ENCODE peak calls at places on chromosomes 2 and 18, in nine cellular contexts. One of them, this sample, is unnamed.

GRCh38 chr2:191302459-191303155 is 57.4 kb downstream of the MYO1B start:
- DNase-seq in activated naive CD4-positive, alpha-beta T cell treated with anti-CD3 and anti-CD28 coated beads, Interleukin-2, amount 10 ng/mL, durations not matched to agents 7 days and 5 days: peak; percentile 36
- DNase-seq in SK-N-SH: peak; percentile 11
- DNase-seq in cerebellar cortex: peak; percentile 3
- DNase-seq in smooth muscle cell of the brain vasculature: no peak
- DNase-seq in GM03348: no peak
- DNase-seq in AG09319: no peak
- DNase-seq in substantia nigra: no peak
- DNase-seq in endothelial cell: no peak
- DNase-seq in this sample: peak; percentile 26

GRCh38 chr2:159146930-159147666 is 139.4 kb downstream of the WDSUB1 start:
- DNase-seq in cerebellar cortex: peak; percentile 39
- DNase-seq in smooth muscle cell of the brain vasculature: no peak
- DNase-seq in GM03348: no peak
- DNase-seq in activated naive CD4-positive, alpha-beta T cell treated with anti-CD3 and anti-CD28 coated beads, Interleukin-2, amount 10 ng/mL, durations not matched to agents 7 days and 5 days: peak; percentile 23
- DNase-seq in SK-N-SH: no peak
- DNase-seq in substantia nigra: no peak
- DNase-seq in endothelial cell: peak; percentile 26
- DNase-seq in AG09319: no peak
- DNase-seq in this sample: no peak

GRCh38 chr2:162217596-162217995 is 25.6 kb downstream of the FAP start:
- DNase-seq in smooth muscle cell of the brain vasculature: no peak
- DNase-seq in AG09319: peak; percentile 52
- DNase-seq in cerebellar cortex: no peak
- DNase-seq in GM03348: peak; percentile 47
- DNase-seq in SK-N-SH: peak; percentile 8
- DNase-seq in substantia nigra: no peak
- DNase-seq in activated naive CD4-positive, alpha-beta T cell treated with anti-CD3 and anti-CD28 coated beads, Interleukin-2, amount 10 ng/mL, durations not matched to agents 7 days and 5 days: no peak
- DNase-seq in endothelial cell: no peak
- DNase-seq in this sample: no peak

GRCh38 chr2:75466708-75467311 is 93.9 kb downstream of the EVA1A start:
- DNase-seq in smooth muscle cell of the brain vasculature: no peak
- DNase-seq in AG09319: no peak
- DNase-seq in substantia nigra: no peak
- DNase-seq in activated naive CD4-positive, alpha-beta T cell treated with anti-CD3 and anti-CD28 coated beads, Interleukin-2, amount 10 ng/mL, durations not matched to agents 7 days and 5 days: peak; percentile 22
- DNase-seq in cerebellar cortex: peak; percentile 31
- DNase-seq in endothelial cell: peak; percentile 47
- DNase-seq in SK-N-SH: peak; percentile 22
- DNase-seq in GM03348: peak; percentile 33
- DNase-seq in this sample: peak; percentile 42

GRCh38 chr18:47968006-47968676 is 37.7 kb upstream of the SMAD2 start:
- DNase-seq in cerebellar cortex: no peak
- DNase-seq in smooth muscle cell of the brain vasculature: no peak
- DNase-seq in SK-N-SH: no peak
- DNase-seq in AG09319: no peak
- DNase-seq in activated naive CD4-positive, alpha-beta T cell treated with anti-CD3 and anti-CD28 coated beads, Interleukin-2, amount 10 ng/mL, durations not matched to agents 7 days and 5 days: no peak
- DNase-seq in substantia nigra: no peak
- DNase-seq in endothelial cell: no peak
- DNase-seq in GM03348: no peak
- DNase-seq in this sample: no peak

GRCh38 chr2:107392241-107392704 is 434.4 kb upstream of the RGPD4 start:
- DNase-seq in endothelial cell: no peak
- DNase-seq in SK-N-SH: no peak
- DNase-seq in smooth muscle cell of the brain vasculature: no peak
- DNase-seq in GM03348: no peak
- DNase-seq in activated naive CD4-positive, alpha-beta T cell treated with anti-CD3 and anti-CD28 coated beads, Interleukin-2, amount 10 ng/mL, durations not matched to agents 7 days and 5 days: no peak
- DNase-seq in substantia nigra: no peak
- DNase-seq in AG09319: no peak
- DNase-seq in cerebellar cortex: no peak
- DNase-seq in this sample: no peak

GRCh38 chr2:57892920-57893319 is 153.7 kb upstream of the VRK2 start:
- DNase-seq in GM03348: no peak
- DNase-seq in SK-N-SH: no peak
- DNase-seq in smooth muscle cell of the brain vasculature: no peak
- DNase-seq in cerebellar cortex: no peak
- DNase-seq in activated naive CD4-positive, alpha-beta T cell treated with anti-CD3 and anti-CD28 coated beads, Interleukin-2, amount 10 ng/mL, durations not matched to agents 7 days and 5 days: no peak
- DNase-seq in endothelial cell: no peak
- DNase-seq in substantia nigra: no peak
- DNase-seq in AG09319: no peak
- DNase-seq in this sample: no peak

GRCh38 chr2:863732-864450 is 86.8 kb upstream of the SNTG2 start:
- DNase-seq in smooth muscle cell of the brain vasculature: no peak
- DNase-seq in GM03348: no peak
- DNase-seq in cerebellar cortex: no peak
- DNase-seq in substantia nigra: no peak
- DNase-seq in activated naive CD4-positive, alpha-beta T cell treated with anti-CD3 and anti-CD28 coated beads, Interleukin-2, amount 10 ng/mL, durations not matched to agents 7 days and 5 days: no peak
- DNase-seq in endothelial cell: no peak
- DNase-seq in SK-N-SH: no peak
- DNase-seq in AG09319: no peak
- DNase-seq in this sample: no peak

GRCh38 chr18:62374410-62374965 is 49.4 kb downstream of the TNFRSF11A start:
- DNase-seq in activated naive CD4-positive, alpha-beta T cell treated with anti-CD3 and anti-CD28 coated beads, Interleukin-2, amount 10 ng/mL, durations not matched to agents 7 days and 5 days: no peak
- DNase-seq in SK-N-SH: no peak
- DNase-seq in GM03348: no peak
- DNase-seq in substantia nigra: no peak
- DNase-seq in cerebellar cortex: no peak
- DNase-seq in AG09319: no peak
- DNase-seq in endothelial cell: no peak
- DNase-seq in smooth muscle cell of the brain vasculature: no peak
- DNase-seq in this sample: no peak

GRCh38 chr18:59063300-59063895 is 76.3 kb upstream of the SEC11C start:
- DNase-seq in smooth muscle cell of the brain vasculature: no peak
- DNase-seq in cerebellar cortex: no peak
- DNase-seq in SK-N-SH: no peak
- DNase-seq in GM03348: no peak
- DNase-seq in activated naive CD4-positive, alpha-beta T cell treated with anti-CD3 and anti-CD28 coated beads, Interleukin-2, amount 10 ng/mL, durations not matched to agents 7 days and 5 days: no peak
- DNase-seq in endothelial cell: no peak
- DNase-seq in AG09319: no peak
- DNase-seq in substantia nigra: no peak
- DNase-seq in this sample: no peak

GRCh38 chr2:28352726-28353125 is 39.9 kb upstream of the FOSL2 start:
- DNase-seq in AG09319: no peak
- DNase-seq in smooth muscle cell of the brain vasculature: no peak
- DNase-seq in GM03348: no peak
- DNase-seq in endothelial cell: no peak
- DNase-seq in substantia nigra: no peak
- DNase-seq in activated naive CD4-positive, alpha-beta T cell treated with anti-CD3 and anti-CD28 coated beads, Interleukin-2, amount 10 ng/mL, durations not matched to agents 7 days and 5 days: no peak
- DNase-seq in SK-N-SH: no peak
- DNase-seq in cerebellar cortex: no peak
- DNase-seq in this sample: no peak

GRCh38 chr18:31497711-31498449 is at the start of gene DSG2:
- DNase-seq in endothelial cell: peak; percentile 57
- DNase-seq in GM03348: peak; percentile 52
- DNase-seq in activated naive CD4-positive, alpha-beta T cell treated with anti-CD3 and anti-CD28 coated beads, Interleukin-2, amount 10 ng/mL, durations not matched to agents 7 days and 5 days: peak; percentile 40
- DNase-seq in SK-N-SH: peak; percentile 72
- DNase-seq in AG09319: no peak
- DNase-seq in cerebellar cortex: no peak
- DNase-seq in smooth muscle cell of the brain vasculature: no peak
- DNase-seq in substantia nigra: no peak
- DNase-seq in this sample: peak; percentile 8

GRCh38 chr2:204268971-204269370 is 276.3 kb upstream of the PARD3B start:
- DNase-seq in SK-N-SH: no peak
- DNase-seq in substantia nigra: no peak
- DNase-seq in activated naive CD4-positive, alpha-beta T cell treated with anti-CD3 and anti-CD28 coated beads, Interleukin-2, amount 10 ng/mL, durations not matched to agents 7 days and 5 days: no peak
- DNase-seq in cerebellar cortex: no peak
- DNase-seq in smooth muscle cell of the brain vasculature: no peak
- DNase-seq in endothelial cell: no peak
- DNase-seq in AG09319: no peak
- DNase-seq in GM03348: no peak
- DNase-seq in this sample: no peak

GRCh38 chr18:45627204-45627526 is 11.9 kb downstream of the SLC14A2 start:
- DNase-seq in SK-N-SH: no peak
- DNase-seq in GM03348: no peak
- DNase-seq in AG09319: no peak
- DNase-seq in smooth muscle cell of the brain vasculature: no peak
- DNase-seq in substantia nigra: no peak
- DNase-seq in activated naive CD4-positive, alpha-beta T cell treated with anti-CD3 and anti-CD28 coated beads, Interleukin-2, amount 10 ng/mL, durations not matched to agents 7 days and 5 days: no peak
- DNase-seq in endothelial cell: no peak
- DNase-seq in cerebellar cortex: no peak
- DNase-seq in this sample: no peak

GRCh38 chr2:6445156-6445555 is 420.6 kb downstream of the CMPK2 start:
- DNase-seq in SK-N-SH: no peak
- DNase-seq in GM03348: no peak
- DNase-seq in endothelial cell: no peak
- DNase-seq in cerebellar cortex: no peak
- DNase-seq in activated naive CD4-positive, alpha-beta T cell treated with anti-CD3 and anti-CD28 coated beads, Interleukin-2, amount 10 ng/mL, durations not matched to agents 7 days and 5 days: no peak
- DNase-seq in smooth muscle cell of the brain vasculature: no peak
- DNase-seq in substantia nigra: no peak
- DNase-seq in AG09319: no peak
- DNase-seq in this sample: no peak

GRCh38 chr2:159976527-159977163 is 85.8 kb downstream of the PLA2R1 start:
- DNase-seq in SK-N-SH: no peak
- DNase-seq in GM03348: no peak
- DNase-seq in substantia nigra: no peak
- DNase-seq in smooth muscle cell of the brain vasculature: no peak
- DNase-seq in activated naive CD4-positive, alpha-beta T cell treated with anti-CD3 and anti-CD28 coated beads, Interleukin-2, amount 10 ng/mL, durations not matched to agents 7 days and 5 days: no peak
- DNase-seq in cerebellar cortex: no peak
- DNase-seq in endothelial cell: no peak
- DNase-seq in AG09319: no peak
- DNase-seq in this sample: no peak

GRCh38 chr2:177392373-177393246 is at the start of gene AGPS:
- DNase-seq in smooth muscle cell of the brain vasculature: no peak
- DNase-seq in AG09319: peak; percentile 15
- DNase-seq in cerebellar cortex: peak; percentile 66
- DNase-seq in endothelial cell: peak; percentile 67
- DNase-seq in activated naive CD4-positive, alpha-beta T cell treated with anti-CD3 and anti-CD28 coated beads, Interleukin-2, amount 10 ng/mL, durations not matched to agents 7 days and 5 days: peak; percentile 87
- DNase-seq in SK-N-SH: peak; percentile 92
- DNase-seq in substantia nigra: peak; percentile 20
- DNase-seq in GM03348: peak; percentile 89
- DNase-seq in this sample: peak; percentile 70

GRCh38 chr2:64453710-64454315 is at the start of gene LGALSL:
- DNase-seq in endothelial cell: peak; percentile 79
- DNase-seq in activated naive CD4-positive, alpha-beta T cell treated with anti-CD3 and anti-CD28 coated beads, Interleukin-2, amount 10 ng/mL, durations not matched to agents 7 days and 5 days: peak; percentile 61
- DNase-seq in cerebellar cortex: peak; percentile 83
- DNase-seq in GM03348: peak; percentile 88
- DNase-seq in SK-N-SH: peak; percentile 94
- DNase-seq in smooth muscle cell of the brain vasculature: no peak
- DNase-seq in AG09319: no peak
- DNase-seq in substantia nigra: no peak
- DNase-seq in this sample: peak; percentile 56

GRCh38 chr18:27033722-27034121 is 151.4 kb downstream of the CHST9 start:
- DNase-seq in activated naive CD4-positive, alpha-beta T cell treated with anti-CD3 and anti-CD28 coated beads, Interleukin-2, amount 10 ng/mL, durations not matched to agents 7 days and 5 days: no peak
- DNase-seq in SK-N-SH: no peak
- DNase-seq in endothelial cell: no peak
- DNase-seq in AG09319: no peak
- DNase-seq in substantia nigra: no peak
- DNase-seq in smooth muscle cell of the brain vasculature: no peak
- DNase-seq in cerebellar cortex: no peak
- DNase-seq in GM03348: no peak
- DNase-seq in this sample: no peak

GRCh38 chr18:413263-413662 is 87.2 kb downstream of the COLEC12 start:
- DNase-seq in activated naive CD4-positive, alpha-beta T cell treated with anti-CD3 and anti-CD28 coated beads, Interleukin-2, amount 10 ng/mL, durations not matched to agents 7 days and 5 days: no peak
- DNase-seq in SK-N-SH: no peak
- DNase-seq in cerebellar cortex: no peak
- DNase-seq in endothelial cell: no peak
- DNase-seq in AG09319: no peak
- DNase-seq in GM03348: no peak
- DNase-seq in smooth muscle cell of the brain vasculature: no peak
- DNase-seq in substantia nigra: no peak
- DNase-seq in this sample: no peak

GRCh38 chr2:103921161-103921560 is 932.8 kb upstream of the POU3F3 start:
- DNase-seq in endothelial cell: no peak
- DNase-seq in substantia nigra: no peak
- DNase-seq in smooth muscle cell of the brain vasculature: no peak
- DNase-seq in AG09319: no peak
- DNase-seq in GM03348: no peak
- DNase-seq in SK-N-SH: no peak
- DNase-seq in activated naive CD4-positive, alpha-beta T cell treated with anti-CD3 and anti-CD28 coated beads, Interleukin-2, amount 10 ng/mL, durations not matched to agents 7 days and 5 days: no peak
- DNase-seq in cerebellar cortex: no peak
- DNase-seq in this sample: no peak

GRCh38 chr2:142586693-142587432 is 290.6 kb upstream of the KYNU start:
- DNase-seq in AG09319: no peak
- DNase-seq in cerebellar cortex: no peak
- DNase-seq in endothelial cell: no peak
- DNase-seq in substantia nigra: no peak
- DNase-seq in GM03348: no peak
- DNase-seq in activated naive CD4-positive, alpha-beta T cell treated with anti-CD3 and anti-CD28 coated beads, Interleukin-2, amount 10 ng/mL, durations not matched to agents 7 days and 5 days: no peak
- DNase-seq in smooth muscle cell of the brain vasculature: no peak
- DNase-seq in SK-N-SH: no peak
- DNase-seq in this sample: peak; percentile 25

GRCh38 chr2:223868005-223868404 is 30.6 kb upstream of the AP1S3 start:
- DNase-seq in smooth muscle cell of the brain vasculature: no peak
- DNase-seq in substantia nigra: no peak
- DNase-seq in cerebellar cortex: no peak
- DNase-seq in endothelial cell: no peak
- DNase-seq in AG09319: no peak
- DNase-seq in SK-N-SH: no peak
- DNase-seq in activated naive CD4-positive, alpha-beta T cell treated with anti-CD3 and anti-CD28 coated beads, Interleukin-2, amount 10 ng/mL, durations not matched to agents 7 days and 5 days: no peak
- DNase-seq in GM03348: no peak
- DNase-seq in this sample: peak; percentile 45

GRCh38 chr2:142041105-142041504 is 89.7 kb downstream of the LRP1B start:
- DNase-seq in smooth muscle cell of the brain vasculature: no peak
- DNase-seq in GM03348: no peak
- DNase-seq in substantia nigra: no peak
- DNase-seq in AG09319: no peak
- DNase-seq in SK-N-SH: no peak
- DNase-seq in endothelial cell: no peak
- DNase-seq in activated naive CD4-positive, alpha-beta T cell treated with anti-CD3 and anti-CD28 coated beads, Interleukin-2, amount 10 ng/mL, durations not matched to agents 7 days and 5 days: no peak
- DNase-seq in cerebellar cortex: no peak
- DNase-seq in this sample: no peak

GRCh38 chr18:48771641-48772380 is 179.0 kb downstream of the SMAD7 start:
- DNase-seq in cerebellar cortex: no peak
- DNase-seq in smooth muscle cell of the brain vasculature: no peak
- DNase-seq in GM03348: no peak
- DNase-seq in SK-N-SH: no peak
- DNase-seq in substantia nigra: no peak
- DNase-seq in AG09319: no peak
- DNase-seq in endothelial cell: no peak
- DNase-seq in activated naive CD4-positive, alpha-beta T cell treated with anti-CD3 and anti-CD28 coated beads, Interleukin-2, amount 10 ng/mL, durations not matched to agents 7 days and 5 days: no peak
- DNase-seq in this sample: no peak

GRCh38 chr2:8132371-8132831 is 549.5 kb upstream of the ID2 start:
- DNase-seq in smooth muscle cell of the brain vasculature: no peak
- DNase-seq in cerebellar cortex: no peak
- DNase-seq in substantia nigra: no peak
- DNase-seq in SK-N-SH: no peak
- DNase-seq in endothelial cell: no peak
- DNase-seq in AG09319: no peak
- DNase-seq in GM03348: no peak
- DNase-seq in activated naive CD4-positive, alpha-beta T cell treated with anti-CD3 and anti-CD28 coated beads, Interleukin-2, amount 10 ng/mL, durations not matched to agents 7 days and 5 days: no peak
- DNase-seq in this sample: no peak

GRCh38 chr2:35365859-35366258 is 989.7 kb upstream of the CRIM1 start:
- DNase-seq in SK-N-SH: peak; percentile 5
- DNase-seq in substantia nigra: no peak
- DNase-seq in AG09319: no peak
- DNase-seq in endothelial cell: no peak
- DNase-seq in cerebellar cortex: no peak
- DNase-seq in smooth muscle cell of the brain vasculature: no peak
- DNase-seq in activated naive CD4-positive, alpha-beta T cell treated with anti-CD3 and anti-CD28 coated beads, Interleukin-2, amount 10 ng/mL, durations not matched to agents 7 days and 5 days: no peak
- DNase-seq in GM03348: no peak
- DNase-seq in this sample: no peak

GRCh38 chr2:128401680-128402079 is 83.0 kb upstream of the HS6ST1 start:
- DNase-seq in cerebellar cortex: no peak
- DNase-seq in endothelial cell: no peak
- DNase-seq in GM03348: no peak
- DNase-seq in substantia nigra: no peak
- DNase-seq in AG09319: no peak
- DNase-seq in smooth muscle cell of the brain vasculature: no peak
- DNase-seq in activated naive CD4-positive, alpha-beta T cell treated with anti-CD3 and anti-CD28 coated beads, Interleukin-2, amount 10 ng/mL, durations not matched to agents 7 days and 5 days: no peak
- DNase-seq in SK-N-SH: no peak
- DNase-seq in this sample: no peak

GRCh38 chr2:216838146-216838545 is 21.7 kb downstream of the TNP1 start:
- DNase-seq in substantia nigra: no peak
- DNase-seq in activated naive CD4-positive, alpha-beta T cell treated with anti-CD3 and anti-CD28 coated beads, Interleukin-2, amount 10 ng/mL, durations not matched to agents 7 days and 5 days: no peak
- DNase-seq in endothelial cell: no peak
- DNase-seq in GM03348: no peak
- DNase-seq in SK-N-SH: no peak
- DNase-seq in AG09319: no peak
- DNase-seq in cerebellar cortex: no peak
- DNase-seq in smooth muscle cell of the brain vasculature: peak; percentile 52
- DNase-seq in this sample: peak; percentile 39

GRCh38 chr2:175282300-175282699 is 100.8 kb upstream of the ATP5MC3 start:
- DNase-seq in cerebellar cortex: peak; percentile 90
- DNase-seq in substantia nigra: no peak
- DNase-seq in AG09319: peak; percentile 0
- DNase-seq in SK-N-SH: peak; percentile 64
- DNase-seq in GM03348: peak; percentile 58
- DNase-seq in activated naive CD4-positive, alpha-beta T cell treated with anti-CD3 and anti-CD28 coated beads, Interleukin-2, amount 10 ng/mL, durations not matched to agents 7 days and 5 days: no peak
- DNase-seq in endothelial cell: no peak
- DNase-seq in smooth muscle cell of the brain vasculature: peak; percentile 7
- DNase-seq in this sample: no peak

GRCh38 chr2:43445248-43445647 is 150.6 kb downstream of the THADA start:
- DNase-seq in cerebellar cortex: no peak
- DNase-seq in endothelial cell: peak; percentile 9
- DNase-seq in AG09319: no peak
- DNase-seq in SK-N-SH: no peak
- DNase-seq in substantia nigra: no peak
- DNase-seq in smooth muscle cell of the brain vasculature: peak; percentile 68
- DNase-seq in GM03348: no peak
- DNase-seq in activated naive CD4-positive, alpha-beta T cell treated with anti-CD3 and anti-CD28 coated beads, Interleukin-2, amount 10 ng/mL, durations not matched to agents 7 days and 5 days: no peak
- DNase-seq in this sample: no peak

This sample was measured in BE2C.